ENCODE peak calls at places on chromosome 11, in eight cellular contexts. U, J, I, H, C, F, Y and R are unnamed samples. For H3K36me3, the result is how much of the 10 kb centered on the place peaks cover.

GRCh38 chr11:114771172-114771571 is 92.8 kb downstream of the NXPE2 start:
- DNase-seq in U (no peak), J (no peak), I (no peak), H (no peak), C (no peak), F (no peak), Y (no peak), R (no peak)

GRCh38 chr11:11381471-11382100 is 28.5 kb upstream of the CSNK2A3 start:
- DNase-seq in U (no peak), J (no peak), I (no peak), H (no peak), C (no peak), F (no peak), Y (no peak), R (no peak)

GRCh38 chr11:75445315-75445953 is 12.4 kb upstream of the KLHL35 start:
- DNase-seq in U (no peak), J (peak), I (peak), H (peak), C (no peak), F (peak), Y (no peak), R (peak)

GRCh38 chr11:86782781-86783180 is 17.6 kb upstream of the PRSS23 start:
- DNase-seq in U (no peak), J (no peak), I (no peak), H (no peak), C (no peak), F (no peak), Y (no peak), R (no peak)

GRCh38 chr11:35954205-35954604 is 10.3 kb downstream of the LDLRAD3 start:
- DNase-seq in U (no peak), J (no peak), I (no peak), H (no peak), C (no peak), F (no peak), Y (no peak), R (no peak)

GRCh38 chr11:114056409-114056808 is 3.1 kb upstream of the ZBTB16 start:
- DNase-seq in U (no peak), J (no peak), I (no peak), H (no peak), C (no peak), F (no peak), Y (no peak), R (no peak)

GRCh38 chr11:34250732-34251639 is 106.8 kb downstream of the ABTB2 start:
- DNase-seq in U (no peak), J (peak), I (peak), H (peak), C (no peak), F (no peak), Y (peak), R (peak)

GRCh38 chr11:67418476-67419281 is 3.2 kb downstream of the CARNS1 start:
- DNase-seq in U (no peak), J (no peak), I (no peak), H (peak), C (peak), F (no peak), Y (no peak), R (no peak)

GRCh38 chr11:128717581-128717980 is 23.7 kb downstream of the FLI1 start:
- DNase-seq in U (no peak), J (no peak), I (no peak), H (no peak), C (no peak), F (no peak), Y (no peak), R (no peak)

GRCh38 chr11:952406-953385 is 27.0 kb downstream of the AP2A2 start:
- DNase-seq in U (peak), J (no peak), I (no peak), H (peak), C (peak), F (no peak), Y (no peak), R (no peak)

GRCh38 chr11:74701351-74701750 is 29.9 kb downstream of the CHRDL2 start:
- DNase-seq in U (no peak), J (no peak), I (no peak), H (no peak), C (no peak), F (no peak), Y (no peak), R (no peak)

GRCh38 chr11:73977856-73978519 is 4.7 kb downstream of the UCP2 start:
- DNase-seq in U (no peak), J (no peak), I (no peak), H (no peak), C (peak), F (no peak), Y (no peak), R (no peak)

GRCh38 chr11:959608-960007 is 33.9 kb downstream of the AP2A2 start:
- DNase-seq in U (no peak), J (no peak), I (no peak), H (peak), C (no peak), F (no peak), Y (no peak), R (no peak)

GRCh38 chr11:107696140-107696539 is 15.7 kb downstream of the SLN start:
- DNase-seq in U (peak), J (no peak), I (no peak), H (no peak), C (no peak), F (no peak), Y (no peak), R (no peak)

GRCh38 chr11:112017538-112017937 is 7.7 kb upstream of the DLAT start:
- DNase-seq in U (peak), J (no peak), I (no peak), H (peak), C (no peak), F (no peak), Y (no peak), R (no peak)

GRCh38 chr11:45093761-45094455 is 52.5 kb upstream of the PRDM11 start:
- DNase-seq in U (no peak), J (no peak), I (no peak), H (no peak), C (peak), F (no peak), Y (no peak), R (peak)

GRCh38 chr11:92376146-92376599 is 151.6 kb downstream of the FAT3 start:
- DNase-seq in U (peak), J (no peak), I (no peak), H (no peak), C (no peak), F (no peak), Y (no peak), R (no peak)

GRCh38 chr11:19777342-19778102 is 64.9 kb downstream of the NAV2 start:
- DNase-seq in U (peak), J (no peak), I (no peak), H (peak), C (no peak), F (no peak), Y (no peak), R (no peak)

GRCh38 chr11:75267171-75267970 is 26.8 kb downstream of the TPBGL start:
- DNase-seq in U (no peak), J (peak), I (no peak), H (no peak), C (peak), F (no peak), Y (no peak), R (peak)

GRCh38 chr11:13963949-13964770 is 1.6 kb downstream of the SPON1 start:
- DNase-seq in U (no peak), J (peak), I (no peak), H (no peak), C (peak), F (no peak), Y (no peak), R (no peak)

GRCh38 chr11:112255075-112255739 is 5.5 kb downstream of the PLET1 start:
- DNase-seq in U (peak), J (no peak), I (no peak), H (peak), C (no peak), F (no peak), Y (no peak), R (no peak)

GRCh38 chr11:134047586-134047999 is 21.3 kb upstream of the JAM3 start:
- DNase-seq in U (peak), J (peak), I (no peak), H (peak), C (no peak), F (no peak), Y (peak), R (peak)

GRCh38 chr11:32072872-32073661 is 17.8 kb upstream of the RCN1 start:
- DNase-seq in U (no peak), J (no peak), I (no peak), H (no peak), C (no peak), F (peak), Y (no peak), R (no peak)

GRCh38 chr11:8259316-8259995 is 4.2 kb downstream of the LMO1 start:
- DNase-seq in U (no peak), J (peak), I (no peak), H (no peak), C (peak), F (no peak), Y (no peak), R (peak)

GRCh38 chr11:129528296-129528695 is 152.6 kb downstream of the BARX2 start:
- DNase-seq in U (no peak), J (no peak), I (no peak), H (no peak), C (no peak), F (no peak), Y (no peak), R (no peak)

GRCh38 chr11:102926946-102927623 is 28.4 kb downstream of the MMP13 start:
- DNase-seq in U (no peak), J (no peak), I (no peak), H (no peak), C (no peak), F (no peak), Y (no peak), R (no peak)

GRCh38 chr11:130427049-130427388 is 1.4 kb downstream of the ADAMTS8 start:
- DNase-seq in U (no peak), J (no peak), I (no peak), H (no peak), C (no peak), F (no peak), Y (no peak), R (no peak)

GRCh38 chr11:11636671-11637070 is 14.9 kb upstream of the GALNT18 start:
- DNase-seq in U (no peak), J (no peak), I (no peak), H (no peak), C (no peak), F (no peak), Y (no peak), R (no peak)

GRCh38 chr11:67264886-67265632 is 1.2 kb upstream of the GRK2 start:
- DNase-seq in U (no peak), J (no peak), I (no peak), H (no peak), C (no peak), F (no peak), Y (no peak), R (no peak)

GRCh38 chr11:31817621-31818493 is 6.7 kb upstream of the PAX6 start:
- DNase-seq in U (no peak), J (no peak), I (no peak), H (peak), C (peak), F (peak), Y (no peak), R (no peak)

GRCh38 chr11:71485063-71485399 is 32.0 kb downstream of the NADSYN1 start:
- DNase-seq in U (no peak), J (no peak), I (no peak), H (no peak), C (no peak), F (no peak), Y (no peak), R (peak)

GRCh38 chr11:135033545-135033944 is 621.5 kb upstream of the B3GAT1 start:
- DNase-seq in U (no peak), J (no peak), I (no peak), H (no peak), C (no peak), F (peak), Y (no peak), R (no peak)

GRCh38 chr11:65297026-65297667 is 17.5 kb upstream of the CDC42EP2 start:
- DNase-seq in U (no peak), J (no peak), I (no peak), H (no peak), C (peak), F (no peak), Y (no peak), R (no peak)

GRCh38 chr11:122786896-122787295 is 51.4 kb upstream of the CRTAM start:
- DNase-seq in U (no peak), J (no peak), I (no peak), H (no peak), C (no peak), F (no peak), Y (no peak), R (no peak)
- H3K36me3 ChIP-seq in U (under half), J (under half), I (under half), H (under half), C (under half), F (under half), Y (under half), R (under half)

GRCh38 chr11:95780544-95780943 is 9.0 kb downstream of the FAM76B start:
- DNase-seq in U (no peak), J (no peak), I (no peak), H (no peak), C (no peak), F (no peak), Y (no peak), R (no peak)

GRCh38 chr11:95778699-95779098 is 10.9 kb downstream of the FAM76B start:
- DNase-seq in U (no peak), J (no peak), I (no peak), H (no peak), C (no peak), F (no peak), Y (no peak), R (no peak)

DNA sequence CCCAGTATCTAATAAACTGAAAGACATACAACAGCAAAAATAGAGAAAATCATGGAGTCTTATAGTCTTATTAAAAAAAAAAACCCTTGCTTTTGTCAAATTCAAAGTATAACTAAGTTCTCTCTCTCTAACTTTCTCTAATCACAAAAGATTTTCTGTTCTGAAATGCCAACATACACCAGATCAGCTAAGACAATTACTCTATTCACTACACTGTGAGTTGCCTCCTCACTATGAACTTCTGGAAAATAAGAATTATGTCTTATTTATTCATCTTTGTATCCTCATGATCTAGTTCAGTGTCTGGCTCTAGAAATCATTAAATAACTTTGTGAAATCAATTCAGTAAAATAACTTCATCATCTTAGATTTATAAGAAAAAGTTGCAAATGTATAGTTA is 12.7 kb downstream of the FAM76B start:
- DNase-seq in U (no peak), J (no peak), I (no peak), H (no peak), C (no peak), F (no peak), Y (no peak), R (no peak)
- H3K36me3 ChIP-seq in U (under half), J (under half), I (under half), H (under half), C (under half), F (half or more), Y (under half), R (half or more)

GRCh38 chr11:118633319-118633690 is 25.9 kb downstream of the PHLDB1 start:
- DNase-seq in U (no peak), J (no peak), I (no peak), H (no peak), C (no peak), F (no peak), Y (no peak), R (no peak)
- H3K36me3 ChIP-seq in U (half or more), J (under half), I (under half), H (under half), C (under half), F (half or more), Y (under half), R (half or more)

DNA sequence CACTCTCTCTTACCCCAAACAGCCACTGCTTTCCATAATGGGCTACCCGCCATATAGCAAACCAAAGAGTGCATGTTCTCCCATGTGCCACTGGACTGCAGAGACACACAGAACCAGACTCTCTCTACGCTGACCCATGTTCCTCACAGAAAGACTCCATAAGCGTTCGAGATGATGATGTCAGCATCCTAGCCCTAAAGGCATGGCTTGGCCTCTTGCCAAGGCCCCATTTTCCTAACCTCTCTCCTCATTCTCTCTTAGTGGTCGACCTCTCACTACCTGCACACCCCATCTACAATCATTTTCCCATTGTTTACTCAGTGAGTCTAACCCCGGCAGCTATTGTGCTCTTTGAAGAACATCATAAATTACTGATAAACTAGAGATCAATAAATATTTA is 4.9 kb downstream of the NDUFC2 start:
- DNase-seq in U (no peak), J (no peak), I (no peak), H (no peak), C (no peak), F (no peak), Y (no peak), R (no peak)
- H3K36me3 ChIP-seq in U (under half), J (under half), I (under half), H (under half), C (under half), F (half or more), Y (under half), R (under half)

GRCh38 chr11:117219455-117219854 is 12.4 kb downstream of the PCSK7 start:
- DNase-seq in U (no peak), J (peak), I (no peak), H (no peak), C (peak), F (no peak), Y (no peak), R (peak)

GRCh38 chr11:117219001-117219400 is 12.9 kb downstream of the PCSK7 start:
- DNase-seq in U (no peak), J (peak), I (no peak), H (no peak), C (peak), F (no peak), Y (no peak), R (no peak)

GRCh38 chr11:117217141-117217609 is 14.7 kb downstream of the PCSK7 start:
- DNase-seq in U (peak), J (peak), I (no peak), H (no peak), C (peak), F (no peak), Y (no peak), R (peak)

GRCh38 chr11:117217685-117218084 is 14.2 kb downstream of the PCSK7 start:
- DNase-seq in U (no peak), J (peak), I (no peak), H (no peak), C (peak), F (no peak), Y (no peak), R (peak)

DNA sequence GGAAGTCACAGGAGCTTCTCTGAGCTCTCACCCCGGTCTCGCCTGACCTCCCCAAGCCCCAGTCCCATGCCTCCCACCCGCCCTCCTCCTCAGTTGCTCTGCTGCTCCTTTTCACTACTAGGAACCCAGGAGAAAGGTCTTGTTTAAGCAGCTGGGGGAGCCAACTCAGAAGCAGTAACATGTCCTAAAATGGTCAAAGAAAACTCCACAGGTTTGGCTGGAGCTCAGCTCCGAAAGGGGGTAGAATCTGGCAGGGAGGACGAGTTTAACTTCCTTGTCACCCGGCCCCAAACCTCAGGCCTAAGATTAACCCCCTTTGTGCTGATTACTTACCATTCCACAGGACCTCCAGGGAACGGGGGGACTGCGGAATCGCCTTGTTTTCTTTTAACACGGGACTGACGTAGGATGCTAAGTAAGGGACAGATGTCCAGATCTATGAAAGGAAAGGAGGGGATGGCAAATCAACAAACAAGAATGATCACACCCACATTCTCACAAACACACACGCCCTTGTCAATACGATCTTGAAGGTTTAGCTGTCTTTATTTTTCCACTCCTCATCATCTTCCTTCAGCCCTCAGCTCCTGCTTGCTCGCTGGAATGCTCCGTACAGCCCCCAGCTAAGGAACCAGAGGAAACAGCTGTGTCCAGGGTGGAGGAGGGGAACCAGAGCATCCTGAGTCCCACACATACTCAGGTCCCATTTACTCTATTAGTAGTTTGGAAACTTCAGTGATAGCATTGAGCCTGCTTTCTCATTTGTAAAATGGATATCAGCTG is 13.5 kb downstream of the PCSK7 start:
- DNase-seq in U (peak), J (peak), I (no peak), H (no peak), C (peak), F (no peak), Y (no peak), R (no peak)
- H3K36me3 ChIP-seq in U (under half), J (under half), I (half or more), H (under half), C (under half), F (half or more), Y (under half), R (under half)

DNA sequence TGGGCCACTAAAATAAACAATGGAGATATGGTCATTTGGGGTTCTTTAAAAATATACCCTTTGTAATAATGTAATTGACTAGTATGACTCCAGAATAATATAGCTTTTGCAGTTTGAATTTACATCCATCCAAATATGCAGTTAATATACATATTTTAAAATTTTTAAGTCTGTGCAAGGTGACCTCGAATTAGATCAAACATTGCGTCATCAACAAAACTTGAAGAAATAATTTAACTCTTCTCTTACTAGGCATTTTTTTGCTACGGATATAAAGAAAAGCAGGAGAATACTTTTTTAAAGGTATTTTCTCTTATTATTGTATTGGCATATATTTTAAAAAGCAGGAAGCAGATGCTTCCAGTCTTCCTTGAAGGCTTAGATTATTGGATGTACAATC is 10.7 kb downstream of the OR51A4 start:
- DNase-seq in U (no peak), J (no peak), I (no peak), H (no peak), C (no peak), F (no peak), Y (no peak), R (no peak)
- H3K36me3 ChIP-seq in U (under half), J (under half), I (under half), H (under half), C (under half), F (under half), Y (under half), R (under half)

DNA sequence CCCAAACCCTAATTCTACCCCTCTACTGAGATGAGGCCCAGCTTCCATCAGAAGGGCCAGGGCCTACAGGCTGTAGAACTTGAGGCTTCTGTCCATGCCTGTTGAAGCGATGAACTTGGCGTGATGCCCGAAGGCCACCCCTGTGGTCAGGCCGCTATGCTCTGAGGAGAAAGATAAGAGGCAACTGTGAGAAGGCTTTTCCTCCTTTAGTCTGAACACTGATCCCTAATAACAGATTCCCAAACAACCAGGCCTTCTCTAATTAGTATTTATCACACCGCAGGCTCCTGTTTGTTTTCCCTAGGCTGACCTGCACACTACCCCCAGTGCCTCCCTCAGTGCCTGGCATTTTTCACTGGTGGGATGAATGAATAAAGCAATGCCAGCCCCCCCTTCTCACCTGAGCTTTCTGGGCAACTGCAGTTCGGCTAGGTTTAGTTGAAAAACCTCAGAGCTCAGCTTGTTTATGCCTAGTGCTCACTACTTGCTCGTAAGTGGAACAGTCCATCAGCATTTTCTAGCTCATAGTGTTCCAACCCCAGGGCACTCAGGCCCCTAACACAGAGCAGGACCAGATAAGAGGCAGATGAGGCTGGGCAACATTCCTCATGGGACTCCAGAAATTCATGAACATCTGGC is 15.2 kb downstream of the PRPF19 start:
- DNase-seq in U (peak), J (no peak), I (no peak), H (no peak), C (no peak), F (no peak), Y (no peak), R (no peak)
- H3K36me3 ChIP-seq in U (under half), J (under half), I (under half), H (under half), C (under half), F (half or more), Y (under half), R (half or more)